ENCODE peak calls at places on chromosomes 16 and 17, in nine cellular contexts. H, I, U, T, D, F, N, V and W are unnamed samples.
A peak's percentile ranks its signal among the peaks of the same experiment; 100 is the strongest.

GRCh38 chr17:49696233-49696761 is 11.5 kb downstream of the SLC35B1 start:
- DNase-seq in N (no peak), F (no peak), H (no peak), V (peak; percentile 83), D (no peak), U (no peak), T (no peak), I (no peak), W (no peak)

GRCh38 chr17:11950771-11951519 is 46.3 kb downstream of the ZNF18 start:
- DNase-seq in N (no peak), V (no peak), U (no peak), H (no peak), D (no peak), F (no peak), I (no peak), T (no peak), W (no peak)

GRCh38 chr16:11224096-11224893 is 31.7 kb downstream of the SOCS1 start:
- DNase-seq in V (peak; percentile 89), U (peak; percentile 81), D (peak; percentile 48), N (no peak), H (peak; percentile 69), I (no peak), F (peak; percentile 85), T (peak; percentile 47), W (peak; percentile 90)

GRCh38 chr16:22764662-22765302 is 49.2 kb upstream of the HS3ST2 start:
- DNase-seq in V (no peak), U (no peak), T (no peak), I (no peak), D (no peak), N (no peak), F (no peak), H (peak; percentile 70), W (no peak)

GRCh38 chr16:56610017-56610608 is 1.7 kb downstream of the MT2A start:
- DNase-seq in I (no peak), U (no peak), D (no peak), H (no peak), T (no peak), N (peak; percentile 75), F (no peak), V (peak; percentile 62), W (peak; percentile 53)

GRCh38 chr17:67007266-67007665 is 37.1 kb upstream of the CACNG1 start:
- DNase-seq in F (no peak), N (no peak), H (no peak), D (no peak), V (no peak), U (no peak), T (no peak), I (no peak), W (no peak)

GRCh38 chr16:24131294-24131693 is 124.8 kb upstream of the CACNG3 start:
- DNase-seq in D (no peak), V (no peak), F (no peak), H (no peak), U (no peak), T (no peak), N (no peak), I (no peak), W (no peak)

GRCh38 chr17:10170233-10170632 is 28.2 kb downstream of the GAS7 start:
- DNase-seq in D (no peak), T (no peak), N (no peak), U (no peak), F (no peak), V (no peak), I (no peak), H (no peak), W (no peak)

GRCh38 chr16:54402270-54402669 is 115.7 kb upstream of the IRX3 start:
- DNase-seq in U (no peak), N (no peak), F (peak; percentile 67), H (no peak), I (no peak), D (no peak), V (no peak), T (no peak), W (peak; percentile 65)

GRCh38 chr17:81706232-81706611 is 3.1 kb downstream of the MRPL12 start:
- DNase-seq in I (no peak), V (no peak), D (no peak), H (no peak), T (no peak), N (no peak), U (no peak), F (no peak), W (no peak)

GRCh38 chr17:82978354-82978753 is 101.1 kb upstream of the METRNL start:
- DNase-seq in F (no peak), H (no peak), T (no peak), N (no peak), D (no peak), V (no peak), U (no peak), I (no peak), W (no peak)

DNA sequence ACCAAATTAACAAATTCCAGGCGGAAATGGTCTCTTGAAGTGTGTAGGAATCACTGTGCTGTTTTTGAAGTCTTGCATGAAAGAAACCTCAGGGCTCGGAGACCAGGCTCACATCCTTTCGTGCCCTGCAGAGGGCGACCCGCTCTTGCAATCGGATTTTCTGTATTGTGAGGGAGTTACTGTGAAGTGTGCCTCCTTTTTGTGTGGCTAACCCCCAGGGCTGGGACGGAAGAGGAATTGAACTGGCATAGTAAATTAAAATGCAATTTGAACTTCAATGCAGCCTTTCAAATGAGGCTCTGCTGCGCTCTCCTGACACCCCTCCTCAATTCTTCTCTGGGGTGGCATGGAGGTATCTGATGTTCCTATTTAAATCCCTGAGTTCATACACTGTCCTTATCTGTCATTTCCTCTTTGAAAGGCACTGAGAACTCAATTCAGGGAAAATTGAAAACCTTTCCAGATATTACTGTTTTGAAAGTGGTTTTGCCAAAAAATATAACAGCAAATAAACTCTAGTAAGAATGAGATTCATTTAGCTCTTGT is 51.5 kb upstream of the MGAT5B start:
- DNase-seq in H (peak; percentile 62), D (peak; percentile 75), V (peak; percentile 64), N (peak; percentile 75), T (no peak), I (no peak), F (peak; percentile 22), U (peak; percentile 88), W (no peak)
- TF ChIP-seq CTCF in H (peak; percentile 48), D (peak; percentile 32), V (peak; percentile 67), N (peak; percentile 88), T (no peak), I (peak; percentile 66), F (peak; percentile 61), U (peak; percentile 81), W (peak; percentile 55)

DNA sequence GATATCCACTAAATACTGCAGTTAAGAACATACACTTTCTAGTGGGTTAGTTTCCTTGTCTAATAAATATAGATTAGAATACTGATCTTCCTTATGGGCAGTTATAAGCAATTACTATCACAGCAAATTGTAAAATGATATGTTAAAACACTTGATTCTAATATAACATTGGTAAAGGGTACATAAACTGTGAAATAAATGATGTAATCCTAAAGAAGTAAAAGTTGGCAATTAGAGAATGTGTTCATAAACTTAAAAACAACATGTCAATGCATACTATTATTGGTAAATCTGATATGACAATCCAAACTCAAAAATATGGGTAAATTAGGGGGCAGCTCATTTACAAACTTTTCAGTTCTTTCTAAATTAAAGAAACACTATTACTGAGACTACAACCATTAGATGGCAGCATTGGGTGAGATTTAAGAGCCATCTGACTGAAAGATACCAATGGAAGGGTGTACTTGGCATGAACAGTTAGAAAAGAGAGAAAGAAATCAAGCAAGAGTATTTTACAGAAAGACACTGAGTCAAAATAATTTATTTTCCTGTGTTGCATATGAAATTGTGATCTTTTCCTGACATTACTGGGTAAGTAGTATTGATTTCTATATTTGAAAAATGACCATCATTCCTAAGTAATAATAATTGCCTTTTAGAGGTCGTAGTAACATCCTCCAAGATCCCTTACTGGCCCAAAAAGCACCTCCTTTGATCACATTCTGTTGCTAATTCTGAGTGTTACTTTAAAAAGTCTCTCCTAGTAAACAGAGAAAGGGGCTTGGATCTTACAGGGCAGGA is 119.6 kb downstream of the SPAG9 start:
- DNase-seq in U (no peak), I (no peak), D (no peak), N (peak; percentile 78), V (peak; percentile 78), F (no peak), H (no peak), T (no peak), W (no peak)
- TF ChIP-seq CTCF in U (peak; percentile 78), I (peak; percentile 65), D (no peak), N (peak; percentile 84), V (peak; percentile 39), F (peak; percentile 71), H (peak; percentile 28), T (peak; percentile 50), W (peak; percentile 72)

GRCh38 chr17:47830991-47831933 is at the start of the genes LRRC46 and MRPL10:
- DNase-seq in F (peak; percentile 93), I (peak; percentile 85), T (peak; percentile 57), U (peak; percentile 97), D (peak; percentile 93), N (peak; percentile 94), V (peak; percentile 94), H (peak; percentile 95), W (peak; percentile 94)
- TF ChIP-seq CTCF in F (no peak), I (peak; percentile 57), T (peak; percentile 57), U (peak; percentile 45), D (no peak), N (peak; percentile 55), V (no peak), H (no peak), W (no peak)

DNA sequence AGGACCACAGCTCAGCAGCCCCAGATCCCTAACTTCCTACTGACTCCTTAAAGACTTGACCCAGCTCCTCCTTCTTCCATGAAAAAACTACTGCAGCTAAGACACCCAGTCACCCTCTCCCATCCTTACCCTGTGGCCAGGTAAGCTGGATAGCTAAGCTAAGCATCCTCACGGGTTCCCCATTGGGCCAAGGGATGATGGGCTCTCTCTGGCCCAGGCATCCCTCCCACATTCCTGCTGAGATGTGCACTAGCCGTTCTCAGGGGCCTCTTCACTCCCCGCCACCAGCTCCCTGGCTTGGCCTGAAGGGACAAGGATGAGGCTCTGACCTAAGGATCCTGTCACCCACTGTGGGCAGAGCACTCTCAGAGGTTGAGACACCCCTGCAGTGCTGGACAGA is 8.5 kb downstream of the SLC12A4 start:
- DNase-seq in D (no peak), F (no peak), I (no peak), V (no peak), U (no peak), H (no peak), N (no peak), T (no peak), W (no peak)
- TF ChIP-seq CTCF in D (no peak), F (no peak), I (no peak), V (no peak), U (no peak), H (no peak), N (no peak), T (no peak), W (no peak)

GRCh38 chr17:57255776-57256681 is at the start of gene MSI2:
- DNase-seq in F (peak; percentile 95), I (peak; percentile 75), U (peak; percentile 87), N (peak; percentile 90), T (peak; percentile 61), D (peak; percentile 82), H (peak; percentile 85), V (peak; percentile 94), W (peak; percentile 94)
- TF ChIP-seq CTCF in F (no peak), I (no peak), U (no peak), N (no peak), T (no peak), D (no peak), H (no peak), V (no peak), W (peak; percentile 3)